ENCODE peak calls at places on chromosomes 5 and 9, in eight cellular contexts. K, X, O, N, I, Y, D and A are unnamed samples.

GRCh38 chr5:140800816-140801493 is at the start of gene PCDHA3:
- ATAC-seq in K (no peak), I (no peak), O (no peak), N (no peak), D (no peak), Y (no peak), X (no peak), A (no peak)

GRCh38 chr9:137494550-137495351 is 35.6 kb upstream of the NSMF start:
- ATAC-seq in I (peak; percentile 36), Y (no peak), O (no peak), N (peak; percentile 71), D (no peak), X (no peak), K (peak; percentile 44), A (no peak)

GRCh38 chr9:134286513-134287245 is 39.6 kb upstream of the RXRA start:
- ATAC-seq in X (no peak), O (peak; percentile 53), K (no peak), Y (no peak), I (no peak), N (no peak), D (no peak), A (no peak)

GRCh38 chr5:173832386-173832785 is 55.8 kb upstream of the CPEB4 start:
- ATAC-seq in K (no peak), Y (no peak), D (no peak), N (no peak), O (no peak), X (no peak), I (no peak), A (no peak)

GRCh38 chr5:120093178-120093577 is 370.9 kb upstream of the PRR16 start:
- ATAC-seq in D (no peak), Y (peak; percentile 70), N (no peak), X (no peak), I (no peak), O (no peak), K (no peak), A (no peak)

GRCh38 chr9:136965771-136966484 is 11.4 kb upstream of the PTGDS start:
- ATAC-seq in O (no peak), Y (no peak), N (peak; percentile 19), I (no peak), D (no peak), X (peak; percentile 23), K (no peak), A (no peak)

GRCh38 chr5:173954671-173955605 is 34.0 kb upstream of the C5orf47 start:
- ATAC-seq in D (peak; percentile 66), X (no peak), O (peak; percentile 53), Y (no peak), K (peak; percentile 98), N (peak; percentile 87), I (peak; percentile 81), A (peak; percentile 79)

GRCh38 chr9:97038551-97038908 is 412 bp downstream of the CTSV start:
- ATAC-seq in O (no peak), D (no peak), X (no peak), Y (peak; percentile 34), K (no peak), N (no peak), I (no peak), A (no peak)

GRCh38 chr9:15078345-15078744 is 168.1 kb upstream of the FREM1 start:
- ATAC-seq in D (no peak), X (no peak), Y (peak; percentile 21), K (no peak), I (no peak), N (no peak), O (no peak), A (no peak)

GRCh38 chr5:124655943-124656459 is 90.4 kb downstream of the ZNF608 start:
- ATAC-seq in O (peak; percentile 84), K (peak; percentile 69), N (peak; percentile 56), I (peak; percentile 82), D (peak; percentile 43), X (no peak), Y (peak; percentile 73), A (peak; percentile 20)

GRCh38 chr9:94627287-94627686 is 12.0 kb downstream of the FBP1 start:
- ATAC-seq in X (no peak), O (no peak), Y (no peak), K (no peak), I (no peak), N (no peak), D (no peak), A (no peak)

GRCh38 chr5:83509535-83509934 is 38.0 kb downstream of the VCAN start:
- ATAC-seq in O (no peak), K (no peak), D (peak; percentile 49), X (no peak), N (peak; percentile 91), I (peak; percentile 84), Y (peak; percentile 74), A (peak; percentile 58)

GRCh38 chr5:112548246-112548982 is 129.3 kb upstream of the EPB41L4A start:
- ATAC-seq in X (no peak), N (peak; percentile 65), O (peak; percentile 72), Y (peak; percentile 68), K (no peak), D (peak; percentile 94), I (peak; percentile 81), A (no peak)

GRCh38 chr5:62326302-62326701 is 20.3 kb downstream of the KIF2A start:
- ATAC-seq in K (no peak), N (no peak), I (no peak), D (no peak), O (no peak), Y (no peak), X (no peak), A (no peak)

GRCh38 chr9:69496803-69497450 is 171.9 kb downstream of the ENTREP1 start:
- ATAC-seq in I (no peak), K (no peak), Y (no peak), O (no peak), D (no peak), X (no peak), N (no peak), A (no peak)

GRCh38 chr9:131608469-131609115 is 63.3 kb downstream of the PRRT1B start:
- ATAC-seq in O (peak; percentile 94), I (peak; percentile 76), Y (peak; percentile 47), K (peak; percentile 92), D (peak; percentile 88), X (no peak), N (peak; percentile 81), A (peak; percentile 87)

GRCh38 chr5:98962587-98962986 is 33.8 kb upstream of the CHD1 start:
- ATAC-seq in K (no peak), X (no peak), I (no peak), O (no peak), N (no peak), D (no peak), Y (no peak), A (no peak)

DNA sequence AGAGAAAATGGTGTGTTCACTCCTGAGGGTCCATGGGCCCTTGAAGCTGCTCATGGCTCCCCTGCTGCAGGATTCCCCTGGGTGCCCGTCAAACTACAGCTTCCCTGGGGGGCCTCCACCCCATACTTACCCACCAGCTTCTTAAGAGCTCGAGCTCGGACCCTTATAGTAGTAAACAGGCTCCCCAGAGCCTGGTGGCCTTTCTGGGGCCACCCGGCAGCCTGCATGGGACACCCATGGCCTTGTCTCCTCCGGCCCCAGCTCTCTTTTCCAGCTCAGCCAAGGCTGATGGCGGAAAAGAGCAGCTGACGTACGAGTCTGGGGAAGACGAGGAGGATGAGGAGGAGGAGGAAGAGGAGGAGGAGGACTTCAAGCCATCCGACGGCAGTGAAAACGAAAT is 4.2 kb upstream of the CEL start:
- ATAC-seq in N (no peak), I (no peak), X (no peak), K (no peak), O (no peak), D (no peak), Y (no peak), A (no peak)
- H3K27ac ChIP-seq in N (no peak overlapping the region), I (no peak overlapping the region), X (no peak overlapping the region), K (no peak overlapping the region), O (no peak overlapping the region), D (no peak overlapping the region), Y (no peak overlapping the region), A (no peak overlapping the region)

DNA sequence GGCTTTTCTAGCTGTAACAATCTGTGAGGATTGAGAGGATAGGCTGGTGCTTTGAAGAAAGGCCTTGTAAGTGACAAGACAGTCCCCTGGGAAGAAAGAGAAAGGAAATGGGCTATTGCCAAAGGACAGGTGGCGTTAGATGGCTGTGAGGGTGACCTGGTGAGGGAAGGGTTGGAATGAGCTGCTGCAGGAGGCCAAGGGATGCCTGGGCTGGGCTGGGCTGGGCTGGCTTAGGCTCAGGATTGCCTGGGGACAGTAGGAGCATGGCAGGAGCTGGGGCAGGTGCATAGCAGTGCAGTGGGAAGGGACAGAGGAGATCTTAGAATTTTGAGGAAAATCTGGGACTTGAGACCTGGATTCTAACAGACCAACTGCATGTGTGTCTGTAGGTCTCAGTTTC is 9.7 kb upstream of the MYOZ3 start:
- ATAC-seq in O (no peak), K (peak; percentile 24), N (no peak), Y (no peak), I (no peak), D (no peak), X (no peak), A (no peak)
- H3K4me1 ChIP-seq in O (peaks cover 6% of the 10 kb centered on the region), K (peaks cover 81% of the 10 kb centered on the region), N (peaks cover 80% of the 10 kb centered on the region), Y (peaks cover 7% of the 10 kb centered on the region), I (peaks cover 17% of the 10 kb centered on the region), D (peaks cover 21% of the 10 kb centered on the region), X (peaks cover 5% of the 10 kb centered on the region), A (peaks cover 9% of the 10 kb centered on the region)

DNA sequence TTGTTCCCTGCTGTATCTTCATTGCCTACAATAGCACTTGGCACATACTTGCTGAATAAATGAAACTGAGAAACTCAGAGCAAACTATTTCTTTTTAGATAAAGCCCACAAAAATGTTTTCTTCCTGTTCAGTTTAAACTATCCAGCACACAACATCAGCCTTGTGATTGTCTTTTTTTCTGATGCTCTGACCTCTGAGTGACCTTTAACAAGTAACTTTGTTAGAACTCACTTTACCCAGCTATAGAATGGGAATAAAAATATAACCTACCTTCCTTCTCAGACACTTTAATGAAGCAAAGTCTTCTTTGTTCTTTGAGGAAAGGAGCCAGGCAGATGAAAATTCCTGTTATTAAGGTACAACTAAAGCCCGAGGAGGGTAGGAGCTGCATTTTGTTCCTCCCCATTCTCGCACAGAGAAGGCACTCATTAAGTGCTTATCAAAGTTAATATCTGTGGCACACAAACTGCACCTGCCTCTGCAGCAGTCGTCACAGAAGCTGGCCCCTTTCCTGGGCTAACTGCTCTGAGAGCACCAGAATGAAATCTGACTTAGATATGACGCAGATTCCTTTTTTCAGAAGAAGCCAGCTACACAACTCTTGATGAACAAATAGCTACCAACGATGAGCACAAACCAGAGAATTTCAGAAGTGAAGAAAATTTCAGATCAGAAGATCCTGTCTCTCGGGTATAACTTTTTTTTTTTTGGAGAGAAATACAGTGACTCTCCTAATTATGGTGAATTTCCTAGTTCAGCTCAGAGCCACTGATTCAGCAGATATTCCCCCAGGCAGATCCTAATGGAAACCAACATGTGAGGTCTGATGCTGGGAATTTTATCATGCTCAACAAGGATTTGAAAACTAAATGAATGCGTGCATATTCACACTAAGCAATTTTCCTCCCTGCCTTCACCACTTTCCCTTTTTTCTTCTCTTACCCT is 31.0 kb upstream of the NR3C1 start:
- ATAC-seq in N (peak; percentile 54), O (no peak), X (peak; percentile 68), Y (peak; percentile 66), K (peak; percentile 69), I (no peak), D (no peak), A (peak; percentile 22)
- H3K4me3 ChIP-seq in N (peak overlapping the region; percentile 19), O (no peak overlapping the region), X (peak overlapping the region; percentile 88), Y (peak overlapping the region; percentile 23), K (peak overlapping the region; percentile 51), I (no peak overlapping the region), D (no peak overlapping the region), A (no peak overlapping the region)

DNA sequence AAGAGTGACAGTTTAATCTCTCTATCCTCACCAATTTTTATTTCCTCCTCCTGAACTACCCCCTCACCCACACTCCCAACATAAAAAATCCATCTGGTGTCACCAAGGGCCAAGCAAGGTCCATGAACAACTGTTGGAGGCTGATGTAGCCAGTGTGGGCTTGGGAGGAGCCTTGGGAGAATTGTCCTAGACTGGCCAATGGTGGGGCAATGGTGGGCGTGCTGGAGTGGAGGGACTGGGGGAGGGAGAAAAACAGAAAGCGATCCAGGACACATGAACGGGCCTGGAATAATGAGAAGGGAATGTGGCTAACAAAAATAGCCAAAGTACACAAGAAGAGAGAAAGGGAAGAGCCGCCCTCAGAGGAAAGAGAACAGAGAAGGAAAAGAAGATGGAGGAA is 272.6 kb downstream of the ENC1 start:
- ATAC-seq in I (peak; percentile 73), X (no peak), O (no peak), K (no peak), D (no peak), Y (peak; percentile 42), N (peak; percentile 80), A (peak; percentile 68)
- H3K27ac ChIP-seq in I (peak overlapping the region; percentile 40), X (no peak overlapping the region), O (no peak overlapping the region), K (no peak overlapping the region), D (no peak overlapping the region), Y (no peak overlapping the region), N (peak overlapping the region; percentile 38), A (no peak overlapping the region)